ENCODE peak calls at places on chromosomes 16 and 17, in five cellular contexts. One of them, this sample, is unnamed.

GRCh38 chr17:77995146-77995852 is 36.8 kb downstream of the TNRC6C start:
- DNase-seq in H7: no peak
- DNase-seq in activated T-helper 1 cell treated with Interleukin-2 at 50 U/mL for 16 hours: no peak
- DNase-seq in head of caudate nucleus: peak
- DNase-seq in T-helper 1 cell: no peak
- DNase-seq in this sample: peak

GRCh38 chr16:85203462-85203813 is 91.2 kb upstream of the CIBAR2 start:
- DNase-seq in H7: no peak
- DNase-seq in activated T-helper 1 cell treated with Interleukin-2 at 50 U/mL for 16 hours: no peak
- DNase-seq in head of caudate nucleus: no peak
- DNase-seq in T-helper 1 cell: no peak
- DNase-seq in this sample: no peak

GRCh38 chr16:52494145-52494544 is 52.8 kb downstream of the TOX3 start:
- DNase-seq in H7: no peak
- DNase-seq in activated T-helper 1 cell treated with Interleukin-2 at 50 U/mL for 16 hours: no peak
- DNase-seq in head of caudate nucleus: no peak
- DNase-seq in T-helper 1 cell: no peak
- DNase-seq in this sample: no peak

GRCh38 chr16:56269824-56270684 is 78.8 kb downstream of the GNAO1 start:
- DNase-seq in H7: peak
- DNase-seq in activated T-helper 1 cell treated with Interleukin-2 at 50 U/mL for 16 hours: no peak
- DNase-seq in head of caudate nucleus: peak
- DNase-seq in T-helper 1 cell: no peak
- DNase-seq in this sample: peak

GRCh38 chr17:80871341-80871740 is 120.3 kb upstream of the CHMP6 start:
- DNase-seq in H7: peak
- DNase-seq in activated T-helper 1 cell treated with Interleukin-2 at 50 U/mL for 16 hours: no peak
- DNase-seq in head of caudate nucleus: no peak
- DNase-seq in T-helper 1 cell: no peak
- DNase-seq in this sample: no peak

GRCh38 chr17:27892542-27892865 is 661 bp downstream of the LYRM9 start:
- DNase-seq in H7: no peak
- DNase-seq in activated T-helper 1 cell treated with Interleukin-2 at 50 U/mL for 16 hours: no peak
- DNase-seq in head of caudate nucleus: no peak
- DNase-seq in T-helper 1 cell: no peak
- DNase-seq in this sample: peak

GRCh38 chr17:47225436-47225858 is 16.3 kb downstream of the MYL4 start:
- DNase-seq in H7: no peak
- DNase-seq in activated T-helper 1 cell treated with Interleukin-2 at 50 U/mL for 16 hours: no peak
- DNase-seq in head of caudate nucleus: no peak
- DNase-seq in T-helper 1 cell: no peak
- DNase-seq in this sample: no peak

GRCh38 chr17:44965491-44966234 is 2.4 kb downstream of the C1QL1 start:
- DNase-seq in H7: no peak
- DNase-seq in activated T-helper 1 cell treated with Interleukin-2 at 50 U/mL for 16 hours: no peak
- DNase-seq in head of caudate nucleus: no peak
- DNase-seq in T-helper 1 cell: no peak
- DNase-seq in this sample: no peak

GRCh38 chr16:78196527-78196926 is 97.1 kb downstream of the WWOX start:
- DNase-seq in H7: no peak
- DNase-seq in activated T-helper 1 cell treated with Interleukin-2 at 50 U/mL for 16 hours: no peak
- DNase-seq in head of caudate nucleus: no peak
- DNase-seq in T-helper 1 cell: no peak
- DNase-seq in this sample: no peak

GRCh38 chr17:81814748-81815645 is 11.0 kb downstream of the GCGR start:
- DNase-seq in H7: peak
- DNase-seq in activated T-helper 1 cell treated with Interleukin-2 at 50 U/mL for 16 hours: no peak
- DNase-seq in head of caudate nucleus: no peak
- DNase-seq in T-helper 1 cell: no peak
- DNase-seq in this sample: no peak

GRCh38 chr17:33209671-33210070 is 83.4 kb downstream of the ASIC2 start:
- DNase-seq in H7: no peak
- DNase-seq in activated T-helper 1 cell treated with Interleukin-2 at 50 U/mL for 16 hours: no peak
- DNase-seq in head of caudate nucleus: no peak
- DNase-seq in T-helper 1 cell: no peak
- DNase-seq in this sample: no peak

GRCh38 chr16:12868169-12868568 is 33.2 kb upstream of the SHISA9 start:
- DNase-seq in H7: no peak
- DNase-seq in activated T-helper 1 cell treated with Interleukin-2 at 50 U/mL for 16 hours: no peak
- DNase-seq in head of caudate nucleus: no peak
- DNase-seq in T-helper 1 cell: no peak
- DNase-seq in this sample: no peak

GRCh38 chr17:77354721-77355455 is 214.1 kb downstream of the SEC14L1 start:
- DNase-seq in H7: peak
- DNase-seq in activated T-helper 1 cell treated with Interleukin-2 at 50 U/mL for 16 hours: no peak
- DNase-seq in head of caudate nucleus: no peak
- DNase-seq in T-helper 1 cell: no peak
- DNase-seq in this sample: no peak

GRCh38 chr17:66727634-66728570 is 107.0 kb upstream of the CACNG5 start:
- DNase-seq in H7: peak
- DNase-seq in activated T-helper 1 cell treated with Interleukin-2 at 50 U/mL for 16 hours: no peak
- DNase-seq in head of caudate nucleus: peak
- DNase-seq in T-helper 1 cell: no peak
- DNase-seq in this sample: peak

GRCh38 chr17:65518256-65518655 is 43.2 kb downstream of the AXIN2 start:
- DNase-seq in H7: no peak
- DNase-seq in activated T-helper 1 cell treated with Interleukin-2 at 50 U/mL for 16 hours: no peak
- DNase-seq in head of caudate nucleus: no peak
- DNase-seq in T-helper 1 cell: no peak
- DNase-seq in this sample: no peak

GRCh38 chr16:67268136-67268579 is 11.2 kb upstream of the PLEKHG4 start:
- DNase-seq in H7: no peak
- DNase-seq in activated T-helper 1 cell treated with Interleukin-2 at 50 U/mL for 16 hours: no peak
- DNase-seq in head of caudate nucleus: no peak
- DNase-seq in T-helper 1 cell: no peak
- DNase-seq in this sample: no peak

GRCh38 chr16:72162105-72162680 is 9.8 kb downstream of the PMFBP1 start:
- DNase-seq in H7: no peak
- DNase-seq in activated T-helper 1 cell treated with Interleukin-2 at 50 U/mL for 16 hours: no peak
- DNase-seq in head of caudate nucleus: no peak
- DNase-seq in T-helper 1 cell: no peak
- DNase-seq in this sample: no peak

GRCh38 chr17:72396121-72396520 is 275.3 kb downstream of the SOX9 start:
- DNase-seq in H7: no peak
- DNase-seq in activated T-helper 1 cell treated with Interleukin-2 at 50 U/mL for 16 hours: no peak
- DNase-seq in head of caudate nucleus: no peak
- DNase-seq in T-helper 1 cell: no peak
- DNase-seq in this sample: no peak

GRCh38 chr16:2992383-2993081 is 12.3 kb upstream of the PKMYT1 start:
- DNase-seq in H7: no peak
- DNase-seq in activated T-helper 1 cell treated with Interleukin-2 at 50 U/mL for 16 hours: no peak
- DNase-seq in head of caudate nucleus: no peak
- DNase-seq in T-helper 1 cell: no peak
- DNase-seq in this sample: no peak

GRCh38 chr17:27892866-27893769 is at the start of gene LYRM9:
- DNase-seq in H7: peak
- DNase-seq in activated T-helper 1 cell treated with Interleukin-2 at 50 U/mL for 16 hours: peak
- DNase-seq in head of caudate nucleus: peak
- DNase-seq in T-helper 1 cell: peak
- DNase-seq in this sample: peak

GRCh38 chr17:7327056-7327455 is 2.1 kb downstream of the NEURL4 start:
- DNase-seq in H7: no peak
- DNase-seq in activated T-helper 1 cell treated with Interleukin-2 at 50 U/mL for 16 hours: no peak
- DNase-seq in head of caudate nucleus: no peak
- DNase-seq in T-helper 1 cell: no peak
- DNase-seq in this sample: no peak

GRCh38 chr17:34378664-34379101 is 15.7 kb upstream of the CCL1 start:
- DNase-seq in H7: no peak
- DNase-seq in activated T-helper 1 cell treated with Interleukin-2 at 50 U/mL for 16 hours: no peak
- DNase-seq in head of caudate nucleus: no peak
- DNase-seq in T-helper 1 cell: no peak
- DNase-seq in this sample: no peak

GRCh38 chr16:8631373-8631772 is 9.9 kb downstream of the METTL22 start:
- DNase-seq in H7: no peak
- DNase-seq in activated T-helper 1 cell treated with Interleukin-2 at 50 U/mL for 16 hours: no peak
- DNase-seq in head of caudate nucleus: no peak
- DNase-seq in T-helper 1 cell: no peak
- DNase-seq in this sample: no peak

GRCh38 chr17:18185832-18186231 is 2.2 kb downstream of the ALKBH5 start:
- DNase-seq in H7: no peak
- DNase-seq in activated T-helper 1 cell treated with Interleukin-2 at 50 U/mL for 16 hours: no peak
- DNase-seq in head of caudate nucleus: no peak
- DNase-seq in T-helper 1 cell: no peak
- DNase-seq in this sample: no peak

GRCh38 chr17:48915459-48916282 is 7.5 kb downstream of the UBE2Z start:
- DNase-seq in H7: no peak
- DNase-seq in activated T-helper 1 cell treated with Interleukin-2 at 50 U/mL for 16 hours: no peak
- DNase-seq in head of caudate nucleus: no peak
- DNase-seq in T-helper 1 cell: peak
- DNase-seq in this sample: no peak